ENCODE peak calls at places on chromosomes 4 and X, in six cellular contexts. One of them, this sample, is unnamed.

GRCh38 chr4:1318046-1318375 is 28.3 kb downstream of the MAEA start:
- DNase-seq in HCT116: no peak
- DNase-seq in GM12878: no peak
- DNase-seq in HepG2: no peak
- DNase-seq in H1: no peak
- DNase-seq in K562: no peak
- DNase-seq in this sample: no peak

GRCh38 chr4:119103263-119103662 is 32.4 kb upstream of the MYOZ2 start:
- DNase-seq in HCT116: peak
- DNase-seq in H1: no peak
- DNase-seq in GM12878: no peak
- DNase-seq in K562: no peak
- DNase-seq in HepG2: peak
- DNase-seq in this sample: no peak

GRCh38 chrX:17738002-17738713 is 865 bp downstream of the SCML1 start:
- DNase-seq in HepG2: peak
- DNase-seq in HCT116: no peak
- DNase-seq in GM12878: no peak
- DNase-seq in H1: peak
- DNase-seq in K562: no peak
- DNase-seq in this sample: no peak

GRCh38 chrX:41779058-41779564 is 55.1 kb downstream of the GPR82 start:
- DNase-seq in HCT116: peak
- DNase-seq in GM12878: no peak
- DNase-seq in H1: no peak
- DNase-seq in K562: no peak
- DNase-seq in HepG2: peak
- DNase-seq in this sample: no peak

GRCh38 chrX:102651968-102652744 is 873 bp downstream of the GPRASP1 start:
- DNase-seq in HepG2: no peak
- DNase-seq in K562: no peak
- DNase-seq in H1: peak
- DNase-seq in HCT116: no peak
- DNase-seq in GM12878: no peak
- DNase-seq in this sample: peak

GRCh38 chr4:53576676-53577372 is 14.5 kb downstream of the LNX1 start:
- DNase-seq in HCT116: no peak
- DNase-seq in GM12878: no peak
- DNase-seq in K562: no peak
- DNase-seq in H1: no peak
- DNase-seq in HepG2: no peak
- DNase-seq in this sample: no peak

GRCh38 chr4:44447563-44448504 is 775 bp downstream of the KCTD8 start:
- DNase-seq in H1: peak
- DNase-seq in K562: no peak
- DNase-seq in GM12878: no peak
- DNase-seq in HCT116: no peak
- DNase-seq in HepG2: no peak
- DNase-seq in this sample: no peak

GRCh38 chrX:17375631-17376380 is 806 bp downstream of the NHS start:
- DNase-seq in GM12878: no peak
- DNase-seq in H1: peak
- DNase-seq in HepG2: no peak
- DNase-seq in HCT116: no peak
- DNase-seq in K562: no peak
- DNase-seq in this sample: no peak

GRCh38 chr4:81436928-81437327 is 34.8 kb downstream of the RASGEF1B start:
- DNase-seq in GM12878: no peak
- DNase-seq in H1: no peak
- DNase-seq in K562: no peak
- DNase-seq in HCT116: no peak
- DNase-seq in HepG2: no peak
- DNase-seq in this sample: no peak

GRCh38 chr4:149997881-149998421 is 80.3 kb upstream of the DCLK2 start:
- DNase-seq in GM12878: no peak
- DNase-seq in HepG2: peak
- DNase-seq in H1: no peak
- DNase-seq in HCT116: peak
- DNase-seq in K562: peak
- DNase-seq in this sample: no peak

GRCh38 chr4:155529197-155529596 is 137.5 kb upstream of the GUCY1A1 start:
- DNase-seq in HepG2: no peak
- DNase-seq in K562: no peak
- DNase-seq in HCT116: no peak
- DNase-seq in H1: no peak
- DNase-seq in GM12878: no peak
- DNase-seq in this sample: no peak

GRCh38 chr4:173151496-173151895 is 17.1 kb upstream of the GALNT7 start:
- DNase-seq in HepG2: no peak
- DNase-seq in H1: no peak
- DNase-seq in GM12878: no peak
- DNase-seq in HCT116: no peak
- DNase-seq in K562: no peak
- DNase-seq in this sample: no peak

GRCh38 chr4:3408793-3409330 is 32.9 kb upstream of the HGFAC start:
- DNase-seq in GM12878: no peak
- DNase-seq in HepG2: no peak
- DNase-seq in K562: no peak
- DNase-seq in H1: no peak
- DNase-seq in HCT116: no peak
- DNase-seq in this sample: no peak

GRCh38 chr4:3792813-3793212 is 26.6 kb downstream of the ADRA2C start:
- DNase-seq in HCT116: no peak
- DNase-seq in K562: peak
- DNase-seq in GM12878: no peak
- DNase-seq in HepG2: no peak
- DNase-seq in H1: peak
- DNase-seq in this sample: peak

GRCh38 chrX:108122748-108123147 is 31.2 kb downstream of the ATG4A start:
- DNase-seq in HepG2: no peak
- DNase-seq in K562: no peak
- DNase-seq in HCT116: no peak
- DNase-seq in H1: no peak
- DNase-seq in GM12878: no peak
- DNase-seq in this sample: no peak

GRCh38 chr4:29853843-29854242 is 866.3 kb upstream of the PCDH7 start:
- DNase-seq in H1: no peak
- DNase-seq in K562: no peak
- DNase-seq in HCT116: no peak
- DNase-seq in HepG2: no peak
- DNase-seq in GM12878: no peak
- DNase-seq in this sample: no peak

GRCh38 chr4:87166296-87166854 is 54.0 kb downstream of the KLHL8 start:
- DNase-seq in GM12878: no peak
- DNase-seq in HCT116: no peak
- DNase-seq in K562: no peak
- DNase-seq in H1: no peak
- DNase-seq in HepG2: no peak
- DNase-seq in this sample: no peak

GRCh38 chrX:15864629-15865028 is 10.0 kb upstream of the AP1S2 start:
- DNase-seq in GM12878: no peak
- DNase-seq in HepG2: no peak
- DNase-seq in H1: no peak
- DNase-seq in HCT116: no peak
- DNase-seq in K562: no peak
- DNase-seq in this sample: no peak

GRCh38 chr4:3037957-3038451 is 36.3 kb downstream of the HTT-AS start:
- DNase-seq in HepG2: no peak
- DNase-seq in HCT116: no peak
- DNase-seq in H1: no peak
- DNase-seq in K562: no peak
- DNase-seq in GM12878: no peak
- DNase-seq in this sample: no peak

GRCh38 chrX:64338296-64338695 is 57.0 kb downstream of the MTMR8 start:
- DNase-seq in K562: no peak
- DNase-seq in HepG2: no peak
- DNase-seq in GM12878: no peak
- DNase-seq in H1: no peak
- DNase-seq in HCT116: no peak
- DNase-seq in this sample: no peak

GRCh38 chrX:18424482-18425198 is 768 bp upstream of the CDKL5 start:
- DNase-seq in GM12878: no peak
- DNase-seq in H1: no peak
- DNase-seq in HepG2: no peak
- DNase-seq in HCT116: no peak
- DNase-seq in K562: no peak
- DNase-seq in this sample: no peak

GRCh38 chr4:118180776-118181175 is 146.5 kb downstream of the NDST3 start:
- DNase-seq in HCT116: no peak
- DNase-seq in HepG2: no peak
- DNase-seq in K562: no peak
- DNase-seq in H1: no peak
- DNase-seq in GM12878: no peak
- DNase-seq in this sample: no peak

GRCh38 chr4:102472441-102473013 is 28.6 kb upstream of the NFKB1 start:
- DNase-seq in H1: no peak
- DNase-seq in K562: no peak
- DNase-seq in HCT116: no peak
- DNase-seq in GM12878: no peak
- DNase-seq in HepG2: no peak
- DNase-seq in this sample: no peak

GRCh38 chr4:43781125-43781524 is 667.5 kb downstream of the KCTD8 start:
- DNase-seq in H1: no peak
- DNase-seq in HCT116: no peak
- DNase-seq in HepG2: no peak
- DNase-seq in K562: no peak
- DNase-seq in GM12878: no peak
- DNase-seq in this sample: no peak

GRCh38 chr4:113131146-113131545 is 81.7 kb downstream of the ANK2 start:
- DNase-seq in H1: no peak
- DNase-seq in GM12878: no peak
- DNase-seq in HepG2: no peak
- DNase-seq in HCT116: no peak
- DNase-seq in K562: no peak
- DNase-seq in this sample: no peak

DNA sequence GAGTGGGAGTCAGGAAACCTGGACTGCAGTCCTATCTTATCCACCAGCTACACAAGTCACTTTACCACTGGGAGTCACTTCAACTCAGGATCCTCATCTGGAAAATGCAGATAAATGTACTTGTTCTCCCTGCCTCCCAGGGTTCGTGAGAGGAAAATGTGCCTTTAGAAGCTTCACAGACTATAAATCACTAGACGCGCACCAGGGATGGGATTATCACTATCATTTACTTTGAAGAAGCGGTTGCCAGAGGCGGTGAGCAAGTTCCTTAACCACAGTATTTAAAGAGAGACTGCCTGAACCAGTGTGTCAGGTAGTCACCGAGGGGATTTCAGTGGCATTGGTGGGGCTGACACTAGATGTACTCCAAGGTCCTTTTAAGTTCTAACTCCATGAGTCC is 219.5 kb downstream of the HS6ST2 start:
- DNase-seq in HCT116: no peak
- DNase-seq in K562: no peak
- DNase-seq in H1: no peak
- DNase-seq in GM12878: no peak
- DNase-seq in HepG2: no peak
- DNase-seq in this sample: no peak
- TF ChIP-seq YY1 in HCT116: no peak
- TF ChIP-seq YY1 in K562: no peak
- TF ChIP-seq YY1 in H1: no peak
- TF ChIP-seq YY1 in GM12878: no peak
- TF ChIP-seq YY1 in HepG2: no peak
- TF ChIP-seq YY1 in this sample: no peak

GRCh38 chr4:16224669-16225068 is 1.6 kb downstream of the TAPT1 start:
- DNase-seq in K562: no peak
- DNase-seq in GM12878: no peak
- DNase-seq in HepG2: no peak
- DNase-seq in H1: no peak
- DNase-seq in HCT116: no peak
- DNase-seq in this sample: no peak
- H3K9ac ChIP-seq in K562: peak
- H3K9ac ChIP-seq in GM12878: peak
- H3K9ac ChIP-seq in HepG2: peak
- H3K9ac ChIP-seq in H1: no peak
- H3K9ac ChIP-seq in HCT116: no peak
- H3K9ac ChIP-seq in this sample: no peak

GRCh38 chr4:114417214-114417613 is 181.4 kb upstream of the UGT8 start:
- DNase-seq in HCT116: peak
- DNase-seq in HepG2: peak
- DNase-seq in K562: no peak
- DNase-seq in H1: no peak
- DNase-seq in GM12878: no peak
- DNase-seq in this sample: no peak
- TF ChIP-seq ZNF274 in HCT116: no peak
- TF ChIP-seq ZNF274 in HepG2: no peak
- TF ChIP-seq ZNF274 in K562: no peak
- TF ChIP-seq ZNF274 in H1: no peak
- TF ChIP-seq ZNF274 in GM12878: no peak
- TF ChIP-seq ZNF274 in this sample: no peak

GRCh38 chr4:168411318-168412150 is 68.8 kb downstream of the DDX60L start:
- DNase-seq in HCT116: no peak
- DNase-seq in HepG2: no peak
- DNase-seq in H1: no peak
- DNase-seq in GM12878: no peak
- DNase-seq in K562: no peak
- DNase-seq in this sample: no peak
- TF ChIP-seq YY1 in HCT116: no peak
- TF ChIP-seq YY1 in HepG2: no peak
- TF ChIP-seq YY1 in H1: no peak
- TF ChIP-seq YY1 in GM12878: no peak
- TF ChIP-seq YY1 in K562: no peak
- TF ChIP-seq YY1 in this sample: no peak

GRCh38 chr4:184824081-184824775 is 1.5 kb downstream of the ACSL1 start:
- DNase-seq in HepG2: no peak
- DNase-seq in GM12878: no peak
- DNase-seq in H1: no peak
- DNase-seq in K562: no peak
- DNase-seq in HCT116: no peak
- DNase-seq in this sample: no peak
- H3K9ac ChIP-seq in HepG2: no peak
- H3K9ac ChIP-seq in GM12878: peak
- H3K9ac ChIP-seq in H1: no peak
- H3K9ac ChIP-seq in K562: no peak
- H3K9ac ChIP-seq in HCT116: no peak
- H3K9ac ChIP-seq in this sample: no peak

GRCh38 chrX:130110379-130111219 is at the start of gene ELF4:
- DNase-seq in H1: no peak
- DNase-seq in GM12878: no peak
- DNase-seq in HCT116: no peak
- DNase-seq in K562: peak
- DNase-seq in HepG2: no peak
- DNase-seq in this sample: no peak
- TF ChIP-seq ZNF274 in H1: no peak
- TF ChIP-seq ZNF274 in GM12878: no peak
- TF ChIP-seq ZNF274 in HCT116: no peak
- TF ChIP-seq ZNF274 in K562: no peak
- TF ChIP-seq ZNF274 in HepG2: no peak
- TF ChIP-seq ZNF274 in this sample: no peak